ENCODE peak calls at places on chromosomes 4 and X, in seven cellular contexts. V, A, X, L, I, Q and G are unnamed samples. For H3K4me1 and H3K36me3, the result is how much of the 10 kb centered on the place peaks cover.

GRCh38 chr4:81486502-81486901 is 14.8 kb upstream of the RASGEF1B start:
- DNase-seq in V (no peak), A (no peak), X (no peak), L (no peak), I (no peak), Q (no peak), G (no peak)

GRCh38 chrX:45050558-45050957 is 150.1 kb downstream of the DIPK2B start:
- DNase-seq in V (no peak), A (no peak), X (no peak), L (no peak), I (no peak), Q (no peak), G (no peak)

GRCh38 chr4:2284934-2285664 is 23.2 kb upstream of the MXD4 start:
- DNase-seq in V (peak), A (peak), X (no peak), L (no peak), I (no peak), Q (no peak), G (no peak)

GRCh38 chr4:66489783-66490452 is 819.6 kb upstream of the EPHA5 start:
- DNase-seq in V (peak), A (peak), X (no peak), L (no peak), I (no peak), Q (no peak), G (no peak)

GRCh38 chrX:93673056-93673868 is at the start of gene NAP1L3:
- DNase-seq in V (peak), A (peak), X (peak), L (peak), I (no peak), Q (peak), G (peak)

GRCh38 chr4:8818063-8818881 is 53.4 kb downstream of the HMX1 start:
- DNase-seq in V (no peak), A (no peak), X (peak), L (no peak), I (peak), Q (no peak), G (no peak)

GRCh38 chr4:57102050-57102564 is 8.1 kb downstream of the IGFBP7 start:
- DNase-seq in V (peak), A (peak), X (no peak), L (no peak), I (peak), Q (no peak), G (no peak)

GRCh38 chr4:53721276-53721675 is 130.0 kb upstream of the LNX1 start:
- DNase-seq in V (no peak), A (no peak), X (no peak), L (no peak), I (no peak), Q (no peak), G (no peak)

GRCh38 chrX:274904-275475 is 6.2 kb upstream of the PLCXD1 start:
- DNase-seq in V (no peak), A (no peak), X (peak), L (no peak), I (no peak), Q (no peak), G (peak)

GRCh38 chr4:185565696-185566095 is 30.4 kb upstream of the PDLIM3 start:
- DNase-seq in V (no peak), A (no peak), X (no peak), L (no peak), I (no peak), Q (no peak), G (no peak)

GRCh38 chr4:185564355-185564754 is 29.0 kb upstream of the PDLIM3 start:
- DNase-seq in V (no peak), A (no peak), X (no peak), L (no peak), I (no peak), Q (no peak), G (no peak)

GRCh38 chr4:185567828-185568442 is 32.6 kb upstream of the PDLIM3 start:
- DNase-seq in V (peak), A (peak), X (no peak), L (no peak), I (peak), Q (no peak), G (peak)

GRCh38 chr4:185566972-185567749 is 31.9 kb upstream of the PDLIM3 start:
- DNase-seq in V (peak), A (peak), X (no peak), L (no peak), I (peak), Q (no peak), G (peak)

GRCh38 chr4:185566425-185566824 is 31.1 kb upstream of the PDLIM3 start:
- DNase-seq in V (no peak), A (no peak), X (no peak), L (no peak), I (no peak), Q (no peak), G (no peak)
- H3K4me1 ChIP-seq in V (under half), A (under half), X (under half), L (under half), I (under half), Q (under half), G (under half)

DNA sequence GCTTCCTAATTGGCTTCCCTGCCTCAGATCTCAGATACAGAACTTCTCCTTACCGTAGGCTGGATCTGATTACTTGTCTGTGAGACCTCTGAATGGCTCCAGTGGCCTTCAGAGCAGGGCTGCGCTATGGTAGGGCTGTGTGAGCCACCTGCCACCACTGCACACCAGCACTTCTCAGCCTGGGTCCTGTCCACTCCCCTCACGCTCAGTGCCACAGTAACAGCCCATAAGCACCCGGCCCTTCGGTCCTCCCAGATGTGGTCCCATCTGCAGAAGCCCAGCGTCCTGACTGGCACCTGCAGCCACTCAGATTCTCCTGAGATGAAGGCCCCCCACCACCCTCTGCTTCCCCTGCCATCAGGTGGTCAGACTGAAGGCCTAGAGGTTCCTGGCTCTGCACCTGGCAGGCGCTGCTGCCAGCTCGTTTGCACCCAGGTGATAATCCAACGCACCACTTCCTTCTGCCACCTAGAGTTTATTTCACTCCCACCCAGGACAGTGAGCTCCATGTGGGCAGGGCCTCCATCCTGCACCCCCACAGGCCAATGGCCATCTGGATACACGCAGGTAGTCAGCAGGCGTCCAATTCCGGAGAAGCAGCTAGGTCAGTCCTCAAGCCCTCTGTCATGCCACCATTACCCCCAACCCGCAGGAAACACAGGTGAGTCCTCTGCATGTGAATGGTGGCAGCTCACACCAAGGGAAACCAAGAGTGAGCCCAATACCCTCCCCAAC is 5.4 kb downstream of the WDR1 start:
- DNase-seq in V (no peak), A (no peak), X (no peak), L (no peak), I (no peak), Q (no peak), G (peak)
- H3K36me3 ChIP-seq in V (half or more), A (half or more), X (half or more), L (half or more), I (under half), Q (under half), G (under half)

GRCh38 chr4:1048781-1049590 is 37.6 kb downstream of the FGFRL1 start:
- DNase-seq in V (no peak), A (no peak), X (no peak), L (no peak), I (no peak), Q (no peak), G (peak)
- H3K4me1 ChIP-seq in V (under half), A (under half), X (under half), L (under half), I (under half), Q (under half), G (under half)

GRCh38 chr4:122360754-122361153 is 18.1 kb upstream of the ADAD1 start:
- DNase-seq in V (no peak), A (no peak), X (no peak), L (no peak), I (no peak), Q (no peak), G (no peak)
- H3K36me3 ChIP-seq in V (under half), A (under half), X (half or more), L (under half), I (under half), Q (under half), G (under half)

GRCh38 chrX:68927178-68927577 is 98.4 kb downstream of the EFNB1 start:
- DNase-seq in V (no peak), A (no peak), X (no peak), L (no peak), I (no peak), Q (no peak), G (no peak)
- H3K4me1 ChIP-seq in V (under half), A (under half), X (under half), L (under half), I (under half), Q (under half), G (under half)

GRCh38 chr4:26425953-26426352 is 64.3 kb downstream of the CCKAR start:
- DNase-seq in V (no peak), A (no peak), X (no peak), L (no peak), I (no peak), Q (no peak), G (no peak)
- H3K36me3 ChIP-seq in V (under half), A (under half), X (half or more), L (under half), I (under half), Q (under half), G (under half)

DNA sequence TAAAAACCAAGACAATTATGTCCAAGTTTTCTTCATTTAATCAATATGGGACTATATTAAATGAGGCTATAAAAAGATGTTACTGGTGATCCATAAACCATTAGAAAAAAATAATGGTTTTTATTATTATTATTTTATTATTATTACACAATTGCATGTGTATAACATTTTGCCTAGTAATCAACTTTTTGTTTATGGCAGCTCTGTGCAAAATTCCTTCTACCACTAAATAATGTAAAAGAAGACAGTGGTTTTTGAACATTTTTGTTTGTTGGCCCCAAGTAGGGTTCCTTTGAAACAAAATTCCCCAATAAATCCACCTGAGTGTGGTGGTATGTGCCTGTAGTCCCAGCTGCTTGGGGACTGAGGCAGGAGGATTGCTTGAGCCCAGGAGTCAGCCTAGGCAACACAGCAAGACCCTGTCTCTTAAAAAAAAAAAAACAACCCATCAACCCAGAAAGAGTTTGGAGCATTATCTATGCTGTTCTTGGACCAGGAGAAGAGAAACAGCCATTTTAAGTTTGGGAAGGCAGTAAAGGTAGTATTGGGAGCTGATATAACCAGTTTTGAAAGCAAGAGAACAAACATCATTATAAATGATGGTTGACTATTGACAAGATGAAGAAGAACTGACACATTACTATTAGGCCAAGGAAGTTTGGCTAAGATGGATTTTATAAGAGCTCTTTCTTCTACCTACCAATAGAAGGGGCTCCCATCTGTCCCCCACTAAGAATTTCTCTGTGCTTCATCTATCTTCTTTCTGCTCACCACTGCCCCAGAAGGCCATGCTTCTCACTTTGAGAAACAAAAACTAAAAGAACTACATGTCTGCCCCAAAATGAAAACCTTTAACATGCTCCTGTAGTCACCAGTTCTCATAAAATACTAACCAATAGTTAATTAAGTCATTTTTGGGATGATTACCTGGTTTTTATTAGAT is 2.2 kb downstream of the TMEM156 start:
- DNase-seq in V (no peak), A (no peak), X (no peak), L (no peak), I (no peak), Q (peak), G (no peak)
- H3K4me1 ChIP-seq in V (under half), A (under half), X (under half), L (under half), I (under half), Q (under half), G (under half)

GRCh38 chrX:47448165-47448806 is 34.7 kb downstream of the ZNF41 start:
- DNase-seq in V (no peak), A (no peak), X (no peak), L (no peak), I (no peak), Q (no peak), G (no peak)
- H3K36me3 ChIP-seq in V (under half), A (under half), X (half or more), L (under half), I (under half), Q (under half), G (under half)

DNA sequence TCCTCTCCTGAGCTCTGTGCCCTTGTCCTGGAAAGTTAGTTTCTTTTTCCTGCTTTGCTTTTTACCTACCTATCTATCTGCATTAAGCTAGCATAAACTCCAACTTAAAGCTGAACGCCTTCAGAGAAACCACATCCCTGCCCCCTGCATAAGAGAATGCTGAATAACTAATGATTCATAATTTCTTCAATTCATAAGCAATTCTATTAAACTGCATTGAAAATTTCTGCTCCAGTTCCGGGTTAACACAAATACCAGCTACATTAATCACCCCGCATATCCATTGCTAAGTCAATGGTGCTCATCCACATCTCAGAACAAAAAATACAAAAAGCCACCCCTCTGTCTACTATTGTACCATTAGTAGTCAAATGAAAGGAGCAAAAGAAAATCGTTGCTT is 107.0 kb downstream of the ELOVL6 start:
- DNase-seq in V (peak), A (peak), X (no peak), L (no peak), I (no peak), Q (no peak), G (no peak)
- H3K4me1 ChIP-seq in V (under half), A (under half), X (under half), L (under half), I (under half), Q (under half), G (under half)

GRCh38 chr4:89788243-89789072 is 48.5 kb downstream of the SNCA start:
- DNase-seq in V (peak), A (peak), X (no peak), L (no peak), I (no peak), Q (no peak), G (no peak)
- H3K36me3 ChIP-seq in V (under half), A (under half), X (under half), L (under half), I (under half), Q (under half), G (under half)